ENCODE peak calls at places on chromosomes 13 and 19, in ten cellular contexts. N is spleen, Y is GM23338, B is stomach, S is upper lobe of left lung, E is suprapubic skin, U is H1, W is HCT116, D is HepG2, R is breast epithelium. J is an unnamed sample.
A peak's percentile ranks its signal among the peaks of the same experiment; 100 is the strongest.

GRCh38 chr13:28347456-28348371 is 147.2 kb downstream of the FLT1 start:
- DNase-seq in E (no peak), Y (no peak), D (no peak), N (no peak), R (no peak), B (no peak), S (no peak), U (no peak), W (no peak), J (no peak)

GRCh38 chr13:111632906-111633305 is 312.5 kb downstream of the TEX29 start:
- DNase-seq in U (peak; percentile 49), W (no peak), R (no peak), E (no peak), Y (peak; percentile 76), N (no peak), D (no peak), S (no peak), B (no peak), J (no peak)

GRCh38 chr19:32469796-32470195 is 64.2 kb downstream of the DPY19L3 start:
- DNase-seq in Y (no peak), R (no peak), S (no peak), B (no peak), U (no peak), D (no peak), E (no peak), W (no peak), N (no peak), J (no peak)

GRCh38 chr19:6018786-6019185 is 40.8 kb upstream of the RANBP3 start:
- DNase-seq in Y (peak; percentile 82), W (no peak), R (no peak), U (peak; percentile 25), S (no peak), N (peak; percentile 46), B (no peak), E (no peak), D (no peak), J (no peak)

GRCh38 chr13:109145631-109146030 is 516.2 kb downstream of the MYO16 start:
- DNase-seq in D (peak; percentile 13), Y (peak; percentile 70), E (no peak), U (no peak), R (no peak), W (peak; percentile 58), B (peak; percentile 55), S (peak; percentile 36), N (no peak), J (no peak)

GRCh38 chr19:2464389-2464788 is 7.6 kb upstream of the LMNB2 start:
- DNase-seq in N (no peak), B (no peak), U (no peak), Y (no peak), E (no peak), S (no peak), D (no peak), R (no peak), W (no peak), J (no peak)

GRCh38 chr19:48635263-48635965 is 1.8 kb downstream of the DBP start:
- DNase-seq in D (no peak), W (no peak), R (no peak), S (peak; percentile 83), E (peak; percentile 78), B (peak; percentile 75), N (peak; percentile 95), Y (peak; percentile 79), U (no peak), J (peak; percentile 73)

GRCh38 chr13:93259527-93260080 is 33.0 kb downstream of the GPC6 start:
- DNase-seq in N (no peak), W (no peak), U (no peak), E (no peak), Y (no peak), R (no peak), D (no peak), S (no peak), B (no peak), J (no peak)

GRCh38 chr19:40717880-40718773 is 1.2 kb downstream of the ITPKC start:
- DNase-seq in S (no peak), Y (peak; percentile 40), R (peak; percentile 63), D (peak; percentile 18), E (no peak), W (no peak), N (peak; percentile 83), U (no peak), B (no peak), J (peak; percentile 41)

GRCh38 chr19:17511724-17512573 is 500 bp downstream of the PGLS start:
- DNase-seq in N (peak; percentile 98), R (peak; percentile 75), W (peak; percentile 76), D (peak; percentile 79), S (peak; percentile 89), B (peak; percentile 85), E (peak; percentile 93), U (peak; percentile 71), Y (peak; percentile 94), J (peak; percentile 72)

GRCh38 chr13:114099191-114099590 is 33.2 kb downstream of the RASA3 start:
- DNase-seq in R (no peak), W (peak; percentile 45), S (peak; percentile 33), U (no peak), D (peak; percentile 13), B (no peak), Y (no peak), E (peak; percentile 86), N (peak; percentile 75), J (peak; percentile 52)

GRCh38 chr19:18648971-18649310 is 12.1 kb downstream of the KLHL26 start:
- DNase-seq in B (no peak), D (no peak), W (no peak), R (no peak), U (no peak), N (no peak), E (no peak), Y (no peak), S (no peak), J (no peak)

GRCh38 chr19:39843919-39844793 is 2.0 kb downstream of the FBL start:
- DNase-seq in W (no peak), S (no peak), U (no peak), Y (peak; percentile 68), D (peak; percentile 51), R (no peak), N (no peak), B (no peak), E (no peak), J (no peak)

GRCh38 chr13:87147076-87147475 is 524.1 kb upstream of the SLITRK5 start:
- DNase-seq in S (no peak), Y (no peak), R (no peak), N (no peak), B (no peak), D (no peak), E (no peak), W (no peak), U (no peak), J (no peak)

DNA sequence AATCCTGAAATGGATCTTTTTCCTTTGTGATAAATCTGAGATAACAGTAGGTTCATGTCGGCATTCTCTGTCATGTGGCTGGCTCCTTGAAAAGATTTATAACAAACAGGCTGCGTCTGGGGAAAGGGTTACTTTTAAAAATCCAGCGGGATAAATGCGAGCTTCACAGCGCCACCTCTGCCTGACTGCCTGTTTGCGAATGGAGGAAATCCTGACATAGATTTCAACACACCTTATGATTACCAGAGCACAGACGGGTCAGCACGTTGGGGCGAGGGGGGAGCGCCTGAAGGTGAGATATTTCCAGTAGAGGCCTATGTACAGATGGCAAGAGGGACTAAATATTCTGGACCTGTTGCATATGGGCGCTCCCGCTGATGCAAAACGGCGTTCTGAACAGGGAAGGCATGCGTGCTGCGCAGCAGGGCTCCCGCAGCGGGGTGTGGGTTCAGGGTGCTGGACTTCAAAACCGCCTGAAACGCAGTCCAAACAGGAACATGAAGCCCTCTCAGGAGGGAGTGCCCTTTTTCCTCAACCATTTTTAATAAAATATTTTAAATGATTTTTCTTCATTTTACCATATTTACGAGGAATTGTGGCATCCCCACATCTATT is 445.3 kb upstream of the SGCG start:
- DNase-seq in S (no peak), R (no peak), W (no peak), Y (peak; percentile 59), D (no peak), E (no peak), B (no peak), U (no peak), N (peak; percentile 27), J (no peak)
- TF ChIP-seq CTCF in S (no peak), R (no peak), W (no peak), Y (peak; percentile 51), D (peak; percentile 20), E (no peak), B (no peak), U (peak; percentile 37), N (no peak), J (no peak)

GRCh38 chr13:101565327-101565726 is 112.9 kb downstream of the ITGBL1 start:
- DNase-seq in Y (no peak), E (no peak), B (no peak), R (no peak), N (no peak), W (no peak), D (no peak), U (no peak), S (no peak), J (no peak)
- TF ChIP-seq POLR2AphosphoS5 in Y (no peak), E (no peak), B (no peak), R (no peak), N (no peak), W (no peak), D (no peak), U (no peak), S (no peak), J (no peak)

GRCh38 chr19:13929956-13930355 is 8.3 kb downstream of the PODNL1 start:
- DNase-seq in W (no peak), E (no peak), N (no peak), D (no peak), Y (peak; percentile 30), R (no peak), S (no peak), B (no peak), U (no peak), J (no peak)

GRCh38 chr19:13923194-13923987 is 14.8 kb downstream of the PODNL1 start:
- DNase-seq in W (no peak), D (no peak), R (no peak), E (no peak), Y (no peak), B (no peak), S (no peak), N (no peak), U (no peak), J (no peak)

GRCh38 chr19:13929340-13929739 is 8.9 kb downstream of the PODNL1 start:
- DNase-seq in N (no peak), Y (no peak), U (no peak), D (no peak), E (no peak), S (no peak), W (no peak), B (no peak), R (no peak), J (no peak)

GRCh38 chr19:13925990-13926389 is 12.2 kb downstream of the PODNL1 start:
- DNase-seq in N (no peak), W (no peak), S (no peak), Y (no peak), D (no peak), E (no peak), B (no peak), R (no peak), U (no peak), J (no peak)

GRCh38 chr19:13926715-13927114 is 11.5 kb downstream of the PODNL1 start:
- DNase-seq in S (no peak), B (no peak), R (no peak), W (no peak), E (no peak), Y (no peak), D (no peak), U (no peak), N (no peak), J (no peak)
- TF ChIP-seq CTCF in S (no peak), B (no peak), R (no peak), W (no peak), E (no peak), Y (no peak), D (no peak), U (no peak), N (no peak), J (no peak)

GRCh38 chr19:56840452-56841193 is at the start of the genes PEG3 and ZIM2:
- DNase-seq in N (no peak), B (no peak), S (peak; percentile 29), R (peak; percentile 51), E (peak; percentile 77), W (no peak), D (peak; percentile 85), U (no peak), Y (no peak), J (no peak)
- TF ChIP-seq POLR2AphosphoS5 in N (peak; percentile 26), B (no peak), S (no peak), R (no peak), E (no peak), W (no peak), D (peak; percentile 96), U (no peak), Y (no peak), J (no peak)

J was measured in prostate gland.